ENCODE peak calls at places on chromosome 20, in six cellular contexts. P, S, I, R, F and Y are unnamed samples.

GRCh38 chr20:2900845-2901592 is 27.7 kb downstream of the PTPRA start:
- DNase-seq in I (no peak), R (no peak), F (no peak), P (no peak), S (no peak), Y (no peak)

GRCh38 chr20:32544260-32544722 is 40.8 kb downstream of the NOL4L start:
- DNase-seq in R (no peak), F (no peak), I (no peak), S (no peak), P (no peak), Y (no peak)

GRCh38 chr20:16916165-16916564 is 168.0 kb downstream of the OTOR start:
- DNase-seq in I (no peak), R (no peak), F (no peak), P (no peak), S (no peak), Y (no peak)

GRCh38 chr20:48813446-48813747 is 14.4 kb downstream of the PREX1 start:
- DNase-seq in I (no peak), P (no peak), S (no peak), R (no peak), F (no peak), Y (no peak)

GRCh38 chr20:38067717-38068365 is 34.3 kb downstream of the RPRD1B start:
- DNase-seq in P (no peak), I (no peak), F (no peak), R (no peak), S (no peak), Y (no peak)

GRCh38 chr20:41101660-41102059 is 35.7 kb upstream of the PLCG1 start:
- DNase-seq in I (no peak), R (no peak), P (no peak), S (no peak), F (no peak), Y (no peak)

GRCh38 chr20:15163632-15164031 is 826.2 kb upstream of the FLRT3 start:
- DNase-seq in F (no peak), R (no peak), P (no peak), I (no peak), S (no peak), Y (no peak)

GRCh38 chr20:3237958-3238615 is 903 bp downstream of the SLC4A11 start:
- DNase-seq in I (no peak), P (no peak), F (no peak), R (no peak), S (no peak), Y (no peak)

GRCh38 chr20:219290-220115 is 7.6 kb upstream of the DEFB129 start:
- DNase-seq in P (no peak), I (no peak), S (no peak), F (no peak), R (no peak), Y (peak)

GRCh38 chr20:54275359-54276108 is 67.6 kb downstream of the PFDN4 start:
- DNase-seq in P (no peak), R (no peak), I (no peak), S (no peak), F (no peak), Y (no peak)

GRCh38 chr20:36670665-36671357 is 24.8 kb upstream of the SLA2 start:
- DNase-seq in F (no peak), P (no peak), I (no peak), R (no peak), S (no peak), Y (no peak)

GRCh38 chr20:62309947-62310756 is 7.4 kb downstream of the ADRM1 start:
- DNase-seq in S (no peak), P (no peak), R (no peak), F (no peak), I (no peak), Y (no peak)

GRCh38 chr20:1887321-1887720 is 7.9 kb upstream of the SIRPA start:
- DNase-seq in S (peak), I (no peak), P (no peak), R (no peak), F (no peak), Y (no peak)

GRCh38 chr20:46027245-46027853 is 1.7 kb upstream of the SLC12A5 start:
- DNase-seq in F (no peak), P (no peak), I (no peak), S (no peak), R (peak), Y (peak)

GRCh38 chr20:1818895-1819294 is 76.3 kb upstream of the SIRPA start:
- DNase-seq in S (no peak), R (no peak), F (no peak), I (no peak), P (no peak), Y (no peak)

GRCh38 chr20:8399963-8400362 is 267.9 kb downstream of the PLCB1 start:
- DNase-seq in F (no peak), S (no peak), R (no peak), P (no peak), I (no peak), Y (no peak)

DNA sequence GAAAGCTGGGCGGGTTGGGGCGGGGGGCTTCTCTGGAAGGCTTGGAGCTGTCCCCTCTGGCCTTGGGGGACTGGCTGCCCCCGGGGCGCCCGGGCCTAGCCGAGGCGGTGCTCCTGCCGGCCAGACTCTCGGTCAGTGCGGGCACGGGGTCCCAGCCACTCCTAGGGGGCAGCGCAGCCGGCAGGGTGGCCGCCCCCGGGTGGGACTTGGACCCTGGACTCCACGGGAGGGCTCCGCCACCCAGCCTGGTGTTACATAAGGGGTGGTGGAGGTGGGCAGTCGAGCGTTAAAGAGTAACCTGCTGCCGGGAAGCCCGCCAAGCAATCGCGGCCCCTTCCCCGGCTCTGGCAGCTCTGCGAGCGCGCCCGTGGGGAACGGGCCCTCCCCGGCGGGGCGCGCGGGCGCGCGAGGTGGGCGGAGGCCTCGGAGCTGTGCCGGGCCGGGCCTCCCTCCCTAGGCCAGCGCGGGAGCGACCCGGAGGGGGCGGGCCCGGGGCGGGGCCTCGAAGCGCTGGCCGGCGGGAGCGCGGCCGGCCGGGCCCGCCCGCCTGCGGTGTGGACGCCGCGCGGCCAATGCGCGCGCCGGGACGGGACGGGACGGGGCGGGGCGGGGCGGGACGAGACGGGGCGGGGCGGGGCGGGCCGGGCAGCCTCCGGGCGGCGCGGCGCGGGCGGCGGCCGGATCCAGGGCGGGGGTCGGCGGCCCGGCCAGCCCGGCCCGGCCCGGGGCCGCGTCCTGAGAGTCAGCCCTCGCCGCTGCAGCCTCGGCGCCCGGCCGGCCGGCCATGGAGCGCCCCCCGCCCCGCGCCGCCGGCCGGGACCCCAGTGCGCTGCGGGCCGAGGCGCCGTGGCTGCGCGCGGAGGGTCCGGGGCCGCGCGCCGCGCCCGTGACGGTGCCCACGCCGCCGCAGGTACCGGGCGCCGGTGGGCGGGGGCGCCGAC is at the start of gene SLC2A4RG:
- DNase-seq in F (peak), I (peak), S (peak), P (no peak), R (peak), Y (peak)
- TF ChIP-seq POLR2A in F (peak), I (no peak), S (no peak), P (no peak), R (no peak), Y (no peak)

GRCh38 chr20:34560614-34561013 is 2.1 kb downstream of the MAP1LC3A start:
- DNase-seq in F (no peak), P (no peak), S (no peak), R (no peak), I (no peak), Y (no peak)

GRCh38 chr20:34557936-34558319 is 590 bp upstream of the MAP1LC3A start:
- DNase-seq in P (no peak), I (no peak), R (no peak), F (no peak), S (no peak), Y (no peak)

GRCh38 chr20:34559311-34560140 is 1.0 kb downstream of the MAP1LC3A start:
- DNase-seq in S (peak), P (no peak), F (no peak), R (peak), I (peak), Y (no peak)

GRCh38 chr20:34560141-34560523 is 1.6 kb downstream of the MAP1LC3A start:
- DNase-seq in F (no peak), S (no peak), I (peak), R (peak), P (no peak), Y (no peak)

GRCh38 chr20:34558320-34559202 is at the start of gene MAP1LC3A:
- DNase-seq in F (peak), I (peak), P (peak), R (peak), S (peak), Y (peak)
- TF ChIP-seq POLR2A in F (peak), I (peak), P (no peak), R (peak), S (peak), Y (peak)

DNA sequence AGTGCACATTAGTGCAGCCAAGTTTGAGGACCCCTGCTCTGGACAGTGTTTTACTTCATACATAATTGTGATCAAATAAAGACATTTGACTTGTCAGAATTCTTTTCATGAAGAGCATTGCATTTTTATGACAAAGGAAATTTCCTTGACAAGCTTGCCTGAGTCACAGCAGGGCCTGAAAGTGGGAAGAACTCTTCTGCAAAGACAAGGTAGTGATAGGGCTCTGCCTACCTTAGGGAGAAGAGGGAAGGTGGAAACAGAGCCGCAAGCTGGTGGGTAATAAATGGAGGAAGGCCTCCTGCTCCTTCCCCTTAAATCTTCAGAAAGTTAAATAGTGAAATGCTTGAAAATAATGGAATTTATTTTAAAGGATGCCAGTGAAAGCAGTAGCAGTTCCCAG is 118.2 kb downstream of the DHX35 start:
- DNase-seq in F (no peak), S (no peak), P (no peak), I (no peak), R (no peak), Y (no peak)
- TF ChIP-seq POLR2A in F (no peak), S (no peak), P (no peak), I (no peak), R (no peak), Y (no peak)

GRCh38 chr20:50919567-50919966 is 11.7 kb downstream of the ADNP start:
- DNase-seq in S (peak), R (peak), F (peak), I (peak), P (no peak), Y (no peak)
- TF ChIP-seq POLR2A in S (no peak), R (no peak), F (no peak), I (no peak), P (no peak), Y (no peak)

DNA sequence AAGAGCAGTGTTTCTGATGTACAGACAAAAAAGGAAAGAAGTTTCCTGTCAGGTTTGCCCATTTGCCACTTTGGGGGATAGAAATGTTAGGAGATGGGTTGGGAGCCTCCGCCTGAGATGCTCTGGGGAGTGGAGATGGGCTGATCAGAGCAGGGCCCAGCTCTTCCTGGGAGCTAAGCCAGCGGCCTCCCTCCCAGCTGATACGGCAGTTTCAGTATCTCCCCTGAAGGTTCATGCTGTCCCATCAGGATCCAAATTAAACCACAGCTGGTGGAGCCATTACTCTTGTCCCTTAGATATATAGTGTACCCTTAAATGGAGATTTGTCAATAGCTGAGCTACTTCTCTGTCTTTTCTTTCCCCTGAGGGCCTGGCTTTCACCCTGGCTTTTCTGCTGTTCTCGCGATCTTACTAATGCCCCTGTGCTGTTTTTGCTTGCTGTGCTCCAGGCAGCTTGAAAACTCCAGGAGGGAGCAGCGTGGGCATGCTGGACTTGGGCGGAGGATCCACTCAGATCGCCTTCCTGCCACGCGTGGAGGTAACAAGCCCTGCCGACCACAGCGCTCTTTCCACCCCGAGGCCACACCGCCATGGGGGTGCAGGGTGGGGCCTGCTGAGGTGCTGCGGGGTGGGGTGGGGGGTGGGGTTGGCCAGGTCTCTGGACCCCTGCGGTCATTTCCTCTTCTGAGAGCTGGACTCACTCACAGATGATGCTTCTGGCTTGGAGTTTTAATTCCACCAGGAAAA is 20.9 kb downstream of the ENTPD6 start:
- DNase-seq in S (peak), R (no peak), F (no peak), P (peak), I (peak), Y (no peak)
- TF ChIP-seq POLR2A in S (no peak), R (no peak), F (no peak), P (no peak), I (no peak), Y (no peak)